ENCODE peak calls at places on chromosomes 1 and 21, in ten cellular contexts. J is central memory CD4-positive, alpha-beta T cell; O is ACHN; N is activated T-cell treated with anti-CD3 and anti-CD28 coated beads for 1 hour; E is mammary epithelial cell; C is iPS-NIHi11; R is activated CD4-positive, CD25-positive, alpha-beta regulatory T cell; B is NCI-H524; P is AG08396; X is NCI-H460. Q is an unnamed sample.

GRCh38 chr21:29196664-29197052 is 66.2 kb downstream of the MAP3K7CL start:
- DNase-seq in J (no peak), O (no peak), N (no peak), E (no peak), C (no peak), R (no peak), B (no peak), P (no peak), X (no peak), Q (no peak)

GRCh38 chr1:113325039-113325438 is 65.3 kb upstream of the MAGI3 start:
- DNase-seq in J (no peak), O (peak; percentile 9), N (no peak), E (peak; percentile 73), C (no peak), R (no peak), B (no peak), P (no peak), X (peak; percentile 59), Q (no peak)

GRCh38 chr1:86140481-86140880 is 16.1 kb downstream of the COL24A1 start:
- DNase-seq in J (no peak), O (no peak), N (no peak), E (no peak), C (no peak), R (no peak), B (no peak), P (no peak), X (no peak), Q (no peak)

GRCh38 chr21:45551316-45551715 is 9.1 kb upstream of the SLC19A1 start:
- DNase-seq in J (peak; percentile 20), O (peak; percentile 71), N (no peak), E (peak; percentile 42), C (no peak), R (no peak), B (no peak), P (peak; percentile 70), X (peak; percentile 75), Q (no peak)

GRCh38 chr1:41664861-41665640 is 180.6 kb upstream of the EDN2 start:
- DNase-seq in J (no peak), O (peak; percentile 76), N (no peak), E (peak; percentile 78), C (peak; percentile 37), R (no peak), B (peak; percentile 97), P (peak; percentile 52), X (peak; percentile 9), Q (no peak)

GRCh38 chr1:236282159-236282716 is 480 bp upstream of the ERO1B start:
- DNase-seq in J (no peak), O (no peak), N (peak; percentile 34), E (no peak), C (no peak), R (no peak), B (no peak), P (no peak), X (no peak), Q (no peak)

GRCh38 chr1:226702957-226703831 is 35.9 kb downstream of the ITPKB start:
- DNase-seq in J (peak; percentile 86), O (peak; percentile 61), N (peak; percentile 74), E (peak; percentile 31), C (peak; percentile 93), R (peak; percentile 71), B (peak; percentile 51), P (peak; percentile 88), X (peak; percentile 49), Q (peak; percentile 73)

GRCh38 chr1:236301080-236301957 is 19.6 kb upstream of the ERO1B start:
- DNase-seq in J (no peak), O (no peak), N (no peak), E (no peak), C (no peak), R (no peak), B (peak; percentile 16), P (no peak), X (no peak), Q (no peak)

GRCh38 chr1:110476028-110476765 is 25.2 kb downstream of the PROK1 start:
- DNase-seq in J (no peak), O (no peak), N (no peak), E (no peak), C (no peak), R (no peak), B (no peak), P (no peak), X (no peak), Q (no peak)

GRCh38 chr1:30384286-30385245 is 338.8 kb downstream of the MATN1 start:
- DNase-seq in J (no peak), O (no peak), N (no peak), E (no peak), C (no peak), R (no peak), B (peak; percentile 14), P (no peak), X (no peak), Q (no peak)

GRCh38 chr1:205354259-205354904 is 2.3 kb downstream of the KLHDC8A start:
- DNase-seq in J (peak; percentile 48), O (peak; percentile 69), N (peak; percentile 57), E (peak; percentile 42), C (no peak), R (peak; percentile 36), B (peak; percentile 80), P (peak; percentile 45), X (peak; percentile 80), Q (peak; percentile 44)

GRCh38 chr1:116820362-116820761 is 66.1 kb downstream of the CD2 start:
- DNase-seq in J (no peak), O (peak; percentile 96), N (no peak), E (peak; percentile 88), C (no peak), R (no peak), B (no peak), P (no peak), X (peak; percentile 64), Q (no peak)

GRCh38 chr1:67685558-67686271 is 714 bp downstream of the GADD45A start:
- DNase-seq in J (peak; percentile 48), O (no peak), N (peak; percentile 34), E (peak; percentile 51), C (peak; percentile 27), R (peak; percentile 27), B (peak; percentile 54), P (peak; percentile 22), X (peak; percentile 22), Q (peak; percentile 36)

GRCh38 chr1:203031467-203031866 is 5.2 kb downstream of the PPFIA4 start:
- DNase-seq in J (no peak), O (no peak), N (no peak), E (no peak), C (no peak), R (no peak), B (no peak), P (peak; percentile 12), X (no peak), Q (no peak)

GRCh38 chr1:16351449-16351993 is 759 bp downstream of the FBXO42 start:
- DNase-seq in J (no peak), O (peak; percentile 37), N (no peak), E (peak; percentile 25), C (no peak), R (no peak), B (peak; percentile 25), P (no peak), X (no peak), Q (no peak)

GRCh38 chr1:64486193-64486592 is 16.3 kb downstream of the CACHD1 start:
- DNase-seq in J (no peak), O (no peak), N (no peak), E (no peak), C (no peak), R (no peak), B (no peak), P (no peak), X (no peak), Q (no peak)

GRCh38 chr1:206131037-206131436 is 13.8 kb upstream of the AVPR1B start:
- DNase-seq in J (no peak), O (no peak), N (no peak), E (no peak), C (no peak), R (no peak), B (no peak), P (no peak), X (no peak), Q (no peak)

GRCh38 chr1:223129229-223129851 is 13.7 kb downstream of the TLR5 start:
- DNase-seq in J (peak; percentile 32), O (peak; percentile 44), N (peak; percentile 62), E (no peak), C (peak; percentile 80), R (peak; percentile 28), B (no peak), P (peak; percentile 80), X (peak; percentile 41), Q (peak; percentile 55)

GRCh38 chr1:195894411-195894810 is 713.8 kb downstream of the KCNT2 start:
- DNase-seq in J (no peak), O (no peak), N (no peak), E (peak; percentile 9), C (no peak), R (no peak), B (no peak), P (no peak), X (no peak), Q (no peak)

GRCh38 chr1:1434131-1434811 is 1.2 kb upstream of the VWA1 start:
- DNase-seq in J (no peak), O (no peak), N (no peak), E (no peak), C (peak; percentile 69), R (no peak), B (no peak), P (peak; percentile 24), X (no peak), Q (no peak)

GRCh38 chr1:77762072-77762476 is 2.4 kb upstream of the USP33 start:
- DNase-seq in J (no peak), O (peak; percentile 53), N (no peak), E (peak; percentile 85), C (no peak), R (no peak), B (no peak), P (peak; percentile 55), X (peak; percentile 51), Q (no peak)